ENCODE peak calls at places on chromosomes 4 and X, in six cellular contexts. K, X, U, E, M and G are unnamed samples.

GRCh38 chr4:76198411-76199237 is 15.0 kb downstream of the SCARB2 start:
- DNase-seq in K (no peak), X (peak), U (peak), E (no peak), M (no peak), G (no peak)

GRCh38 chrX:19183777-19184485 is 61.7 kb upstream of the ADGRG2 start:
- DNase-seq in K (no peak), X (no peak), U (no peak), E (no peak), M (no peak), G (no peak)

GRCh38 chr4:112726041-112726440 is 89.1 kb downstream of the LARP7 start:
- DNase-seq in K (no peak), X (no peak), U (no peak), E (no peak), M (peak), G (no peak)

GRCh38 chr4:108113229-108113628 is 55.5 kb downstream of the LEF1 start:
- DNase-seq in K (no peak), X (no peak), U (no peak), E (no peak), M (no peak), G (no peak)

GRCh38 chr4:74097631-74098550 is 1.1 kb downstream of the CXCL2 start:
- DNase-seq in K (no peak), X (no peak), U (no peak), E (no peak), M (no peak), G (no peak)

GRCh38 chrX:46433892-46434291 is 111.3 kb downstream of the ZNF674 start:
- DNase-seq in K (no peak), X (no peak), U (no peak), E (no peak), M (no peak), G (no peak)

GRCh38 chr4:20284990-20285389 is 33.3 kb downstream of the SLIT2 start:
- DNase-seq in K (no peak), X (no peak), U (no peak), E (no peak), M (no peak), G (no peak)

GRCh38 chr4:141686146-141686775 is 49.9 kb downstream of the IL15 start:
- DNase-seq in K (no peak), X (no peak), U (no peak), E (no peak), M (no peak), G (no peak)

GRCh38 chr4:10023806-10024205 is 2.5 kb upstream of the SLC2A9 start:
- DNase-seq in K (no peak), X (no peak), U (no peak), E (no peak), M (no peak), G (no peak)

GRCh38 chr4:39044364-39044946 is 12.2 kb upstream of the TMEM156 start:
- DNase-seq in K (peak), X (peak), U (peak), E (peak), M (peak), G (peak)

GRCh38 chrX:30620980-30621716 is 32.1 kb upstream of the GK start:
- DNase-seq in K (no peak), X (no peak), U (no peak), E (no peak), M (no peak), G (no peak)

GRCh38 chrX:121433289-121433688 is 385.9 kb downstream of the GLUD2 start:
- DNase-seq in K (no peak), X (no peak), U (no peak), E (no peak), M (no peak), G (no peak)

GRCh38 chrX:154000051-154000450 is 19.7 kb downstream of the IRAK1 start:
- DNase-seq in K (no peak), X (no peak), U (no peak), E (no peak), M (no peak), G (no peak)

GRCh38 chr4:56156141-56156540 is 207.4 kb downstream of the CEP135 start:
- DNase-seq in K (no peak), X (no peak), U (no peak), E (no peak), M (no peak), G (no peak)

GRCh38 chr4:42654606-42655005 is 2.3 kb downstream of the ATP8A1 start:
- DNase-seq in K (peak), X (no peak), U (no peak), E (no peak), M (no peak), G (no peak)

GRCh38 chr4:128709268-128709667 is 100.2 kb upstream of the JADE1 start:
- DNase-seq in K (no peak), X (no peak), U (no peak), E (no peak), M (no peak), G (no peak)

GRCh38 chrX:16002185-16002584 is 121.2 kb upstream of the GRPR start:
- DNase-seq in K (no peak), X (no peak), U (no peak), E (no peak), M (no peak), G (no peak)

GRCh38 chr4:44674471-44674870 is 3.7 kb upstream of the GUF1 start:
- DNase-seq in K (no peak), X (no peak), U (no peak), E (no peak), M (no peak), G (no peak)

GRCh38 chr4:139849219-139849618 is 183.6 kb downstream of the MGST2 start:
- DNase-seq in K (peak), X (no peak), U (no peak), E (no peak), M (no peak), G (no peak)

GRCh38 chr4:153094435-153094834 is 109.8 kb upstream of the TRIM2 start:
- DNase-seq in K (no peak), X (no peak), U (no peak), E (no peak), M (no peak), G (no peak)

GRCh38 chrX:78104447-78105176 is 564 bp downstream of the PGK1 start:
- DNase-seq in K (peak), X (no peak), U (peak), E (peak), M (no peak), G (no peak)

GRCh38 chr4:35525192-35525978 is 718.9 kb downstream of the ARAP2 start:
- DNase-seq in K (no peak), X (no peak), U (no peak), E (no peak), M (peak), G (no peak)

GRCh38 chr4:112003508-112003907 is 141.7 kb upstream of the FAM241A start:
- DNase-seq in K (no peak), X (no peak), U (no peak), E (no peak), M (no peak), G (no peak)

GRCh38 chr4:187176261-187176910 is 452.7 kb upstream of the FAT1 start:
- DNase-seq in K (no peak), X (no peak), U (no peak), E (no peak), M (no peak), G (no peak)

GRCh38 chr4:73172166-73172565 is 86.4 kb downstream of the ANKRD17 start:
- DNase-seq in K (no peak), X (no peak), U (no peak), E (no peak), M (no peak), G (no peak)

GRCh38 chrX:85109235-85109634 is 105.6 kb downstream of the APOOL start:
- DNase-seq in K (peak), X (no peak), U (peak), E (peak), M (peak), G (peak)

GRCh38 chrX:21374163-21374993 is at the start of gene CNKSR2:
- DNase-seq in K (no peak), X (no peak), U (no peak), E (peak), M (peak), G (peak)

GRCh38 chr4:81635128-81635527 is 163.4 kb upstream of the RASGEF1B start:
- DNase-seq in K (no peak), X (no peak), U (no peak), E (no peak), M (no peak), G (no peak)

GRCh38 chr4:83040269-83040668 is 5.3 kb downstream of the COPS4 start:
- DNase-seq in K (no peak), X (no peak), U (no peak), E (no peak), M (no peak), G (no peak)

GRCh38 chr4:54493862-54494261 is 163.9 kb upstream of the KIT start:
- DNase-seq in K (no peak), X (no peak), U (no peak), E (no peak), M (no peak), G (no peak)

GRCh38 chr4:4401049-4401448 is 14.1 kb downstream of the NSG1 start:
- DNase-seq in K (no peak), X (no peak), U (no peak), E (no peak), M (no peak), G (no peak)

GRCh38 chr4:21596521-21596920 is 352.1 kb downstream of the KCNIP4 start:
- DNase-seq in K (no peak), X (no peak), U (no peak), E (no peak), M (no peak), G (no peak)

GRCh38 chr4:70634482-70634881 is 5.9 kb downstream of the ENAM start:
- DNase-seq in K (no peak), X (no peak), U (no peak), E (no peak), M (no peak), G (no peak)

GRCh38 chrX:110992611-110993010 is 103.4 kb upstream of the PAK3 start:
- DNase-seq in K (peak), X (no peak), U (peak), E (no peak), M (no peak), G (no peak)

GRCh38 chr4:23680616-23681518 is 209.0 kb downstream of the PPARGC1A start:
- DNase-seq in K (no peak), X (no peak), U (no peak), E (no peak), M (no peak), G (no peak)

GRCh38 chr4:53967971-53968370 is 96.4 kb downstream of the CHIC2 start:
- DNase-seq in K (no peak), X (no peak), U (no peak), E (no peak), M (no peak), G (no peak)

GRCh38 chr4:101035522-101035921 is 311.8 kb downstream of the PPP3CA start:
- DNase-seq in K (no peak), X (no peak), U (no peak), E (no peak), M (no peak), G (no peak)

GRCh38 chr4:54941994-54942552 is 183.3 kb downstream of the KDR start:
- DNase-seq in K (no peak), X (no peak), U (no peak), E (no peak), M (no peak), G (no peak)

GRCh38 chr4:2534904-2535385 is 1.5 kb upstream of the FAM193A start:
- DNase-seq in K (peak), X (no peak), U (no peak), E (no peak), M (no peak), G (no peak)

GRCh38 chr4:2537011-2537830 is 774 bp downstream of the FAM193A start:
- DNase-seq in K (peak), X (no peak), U (peak), E (peak), M (peak), G (no peak)

GRCh38 chr4:2536193-2537010 is at the start of gene FAM193A:
- DNase-seq in K (peak), X (peak), U (peak), E (peak), M (peak), G (peak)

DNA sequence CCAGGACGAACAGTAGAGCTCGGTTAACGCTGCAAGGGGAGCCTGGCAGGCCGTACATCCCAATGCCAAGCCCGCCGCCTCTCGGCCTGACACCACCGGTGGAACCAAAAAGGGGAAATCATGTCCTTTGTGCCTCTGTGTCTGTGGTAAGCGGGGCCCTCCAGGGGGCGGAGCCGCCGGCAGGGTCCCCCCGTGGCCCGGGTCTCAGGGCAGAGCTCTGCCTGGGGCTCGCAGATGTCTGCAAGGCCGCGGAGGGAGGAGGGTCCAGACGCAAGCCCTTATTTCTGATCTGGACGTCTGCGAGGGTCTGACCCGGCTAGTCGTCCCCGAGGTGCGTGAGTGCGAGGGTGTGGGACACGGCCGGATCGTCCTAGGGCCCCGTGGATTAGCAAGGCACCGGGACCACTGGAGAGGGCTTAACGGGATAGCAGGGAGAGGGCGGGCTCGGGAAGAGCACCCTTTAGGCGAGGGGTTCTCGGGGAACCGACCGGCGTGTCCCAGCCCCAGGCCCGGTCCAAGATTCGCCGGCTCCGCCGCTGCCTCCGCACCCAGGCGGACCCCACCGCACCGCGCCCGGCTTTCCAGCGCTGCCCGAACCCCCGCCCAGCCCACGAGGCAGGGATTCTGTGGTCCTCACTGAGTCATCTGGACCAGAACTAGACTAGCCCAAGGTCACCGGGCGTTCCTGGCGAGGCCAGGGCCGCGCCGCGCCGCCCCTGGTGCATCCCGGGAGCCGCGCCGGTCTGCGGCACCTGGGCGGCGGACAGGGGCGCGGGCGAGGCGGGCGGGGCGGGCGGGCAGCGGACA is 858 bp upstream of the FAM193A start:
- DNase-seq in K (peak), X (no peak), U (peak), E (peak), M (peak), G (no peak)
- TF ChIP-seq POLR2A in K (peak), X (peak), U (peak), E (peak), M (peak), G (no peak)

GRCh38 chr4:106530816-106531215 is 162.2 kb upstream of the GIMD1 start:
- DNase-seq in K (no peak), X (no peak), U (no peak), E (no peak), M (no peak), G (no peak)

GRCh38 chr4:106530034-106530361 is 161.4 kb upstream of the GIMD1 start:
- DNase-seq in K (no peak), X (no peak), U (no peak), E (no peak), M (no peak), G (no peak)

DNA sequence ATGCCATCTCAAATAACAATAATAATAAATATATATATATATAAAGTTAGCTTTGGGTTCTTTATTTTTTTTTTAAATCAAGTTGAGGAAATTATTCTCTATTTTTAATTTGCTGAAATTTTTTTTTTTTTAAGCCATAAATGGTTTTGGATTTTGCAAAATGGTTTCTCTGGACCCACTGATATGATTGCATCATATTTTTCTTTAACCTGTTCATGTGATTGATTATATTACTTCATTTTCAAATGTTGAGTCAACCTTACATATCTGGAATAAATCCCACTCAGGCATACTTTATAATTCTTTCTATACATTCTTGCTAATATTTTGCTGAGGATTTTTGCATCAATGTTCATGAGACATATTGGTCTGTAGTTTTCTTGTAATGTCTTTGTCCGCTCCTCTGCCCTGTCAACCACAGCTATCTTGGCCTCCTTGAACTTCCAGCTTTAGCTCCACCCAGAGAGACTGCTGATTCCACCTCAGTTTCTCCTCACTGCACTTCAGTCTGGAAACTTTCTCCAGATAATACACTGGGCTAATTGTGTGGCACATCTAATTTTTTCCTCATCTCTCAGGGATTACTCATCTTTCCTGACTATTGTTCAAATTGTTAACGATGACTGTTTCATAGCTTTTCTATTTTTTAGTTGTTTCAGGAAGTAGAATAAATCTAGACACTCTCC is 160.9 kb upstream of the GIMD1 start:
- DNase-seq in K (no peak), X (no peak), U (no peak), E (no peak), M (no peak), G (no peak)
- TF ChIP-seq TAF1 in K (no peak), X (no peak), U (no peak), E (no peak), M (no peak), G (no peak)

GRCh38 chr4:8394125-8394524 is 46.4 kb downstream of the ACOX3 start:
- DNase-seq in K (no peak), X (no peak), U (no peak), E (no peak), M (no peak), G (no peak)

GRCh38 chr4:8391972-8392371 is 48.6 kb downstream of the ACOX3 start:
- DNase-seq in K (no peak), X (peak), U (no peak), E (peak), M (no peak), G (peak)

GRCh38 chr4:8392591-8393190 is 47.8 kb downstream of the ACOX3 start:
- DNase-seq in K (no peak), X (no peak), U (peak), E (no peak), M (no peak), G (no peak)

GRCh38 chr4:8394806-8395205 is 45.7 kb downstream of the ACOX3 start:
- DNase-seq in K (no peak), X (no peak), U (no peak), E (no peak), M (no peak), G (no peak)

DNA sequence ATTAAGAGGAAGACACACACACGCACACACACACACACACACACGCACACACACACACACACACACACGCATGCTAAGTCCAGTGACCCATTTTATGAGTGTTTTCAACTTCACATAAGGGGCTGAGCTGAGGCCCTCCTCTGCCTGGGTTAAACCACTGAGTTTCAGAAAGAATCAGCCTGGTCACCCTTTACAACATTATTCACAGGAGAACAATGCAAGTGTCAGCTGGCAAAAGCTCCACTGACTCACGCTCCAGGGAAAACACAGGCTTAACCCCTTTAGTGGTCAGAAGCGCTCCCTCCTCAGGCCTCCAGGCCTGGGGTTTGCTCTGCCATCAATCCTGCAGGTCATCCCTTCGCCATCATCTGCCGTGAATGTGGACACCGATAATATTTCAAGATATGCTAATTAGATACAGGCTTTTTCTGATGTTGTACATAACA is 46.9 kb downstream of the ACOX3 start:
- DNase-seq in K (no peak), X (no peak), U (no peak), E (no peak), M (no peak), G (no peak)
- TF ChIP-seq POLR2AphosphoS5 in K (no peak), X (no peak), U (no peak), E (no peak), M (no peak), G (no peak)

DNA sequence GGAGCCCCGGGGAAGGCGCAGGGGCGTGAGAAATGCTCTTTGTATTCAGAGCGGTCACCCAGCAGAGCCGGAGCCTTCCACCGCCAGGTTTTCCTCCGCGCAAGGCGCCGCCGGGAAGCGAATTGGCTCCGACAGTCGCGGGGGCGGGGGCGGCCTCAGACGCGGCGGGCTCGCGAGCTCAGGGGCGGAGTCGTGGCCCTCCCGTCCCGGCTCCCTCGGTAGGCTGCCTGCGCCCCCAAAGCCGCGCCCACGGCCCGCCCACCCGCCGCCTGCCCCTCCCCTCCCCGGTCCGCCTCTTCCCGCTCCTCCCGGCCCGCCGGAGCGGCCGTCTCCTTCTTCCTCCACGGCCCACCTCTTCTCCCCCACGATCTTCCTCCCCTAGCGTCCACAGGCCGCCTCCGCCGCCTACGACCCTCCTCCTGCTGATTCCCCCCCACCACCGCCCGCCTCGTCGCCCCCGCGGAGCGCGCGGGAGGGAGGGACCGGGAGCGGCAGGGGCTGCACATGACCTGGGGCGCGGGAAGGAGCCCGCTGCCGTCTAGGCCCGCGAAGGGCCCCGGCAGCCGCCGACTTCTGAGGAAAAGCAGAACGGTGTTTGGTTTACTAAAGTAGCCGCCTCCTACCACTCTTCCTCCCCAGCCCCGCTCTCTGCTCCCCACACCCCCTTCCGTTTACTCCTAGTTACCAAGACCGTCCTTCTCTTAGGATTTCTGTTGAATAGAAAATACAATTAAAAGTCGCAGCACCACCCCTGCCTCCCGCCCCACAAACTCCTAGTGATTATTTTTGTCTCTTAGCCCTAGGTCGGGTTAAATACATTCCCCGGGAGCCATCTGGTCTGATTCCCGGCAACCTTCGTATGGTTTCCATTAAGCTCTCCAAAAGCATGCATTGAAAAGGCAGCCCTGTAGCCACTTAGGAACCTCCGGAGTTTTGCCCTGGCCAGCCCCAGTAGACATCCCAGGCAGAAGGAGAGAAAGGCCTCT is 53.2 kb downstream of the C4orf51 start:
- DNase-seq in K (peak), X (peak), U (peak), E (peak), M (peak), G (peak)
- TF ChIP-seq POLR2A in K (no peak), X (peak), U (peak), E (peak), M (peak), G (no peak)